ENCODE peak calls at places on chromosomes 1 and 21, in five cellular contexts. D is A549, C is K562, V is HepG2, P is H1. F is an unnamed sample.

GRCh38 chr1:225629483-225629882 is 23.4 kb downstream of the ENAH start:
- DNase-seq in D (no peak), V (no peak), C (no peak), P (no peak), F (no peak)

GRCh38 chr1:21586926-21587601 is 77.8 kb downstream of the ALPL start:
- DNase-seq in C (peak; percentile 81), D (peak; percentile 91), P (no peak), V (peak; percentile 69), F (peak; percentile 83)

GRCh38 chr1:200367841-200368534 is 41.8 kb downstream of the ZNF281 start:
- DNase-seq in V (no peak), P (no peak), D (no peak), C (no peak), F (no peak)

GRCh38 chr1:85229574-85230097 is 28.8 kb upstream of the SYDE2 start:
- DNase-seq in P (no peak), V (peak; percentile 50), C (no peak), D (no peak), F (no peak)

GRCh38 chr1:236128646-236129178 is 13.6 kb upstream of the GPR137B start:
- DNase-seq in C (no peak), V (no peak), P (no peak), D (no peak), F (no peak)

GRCh38 chr1:205137901-205138300 is 16.1 kb upstream of the RBBP5 start:
- DNase-seq in D (no peak), P (no peak), C (no peak), V (no peak), F (no peak)

GRCh38 chr1:112905420-112906154 is 50.4 kb downstream of the SLC16A1 start:
- DNase-seq in V (no peak), P (no peak), C (peak; percentile 19), D (no peak), F (peak; percentile 76)

GRCh38 chr1:11648732-11649158 is 5.5 kb downstream of the FBXO2 start:
- DNase-seq in V (no peak), C (peak; percentile 84), D (no peak), P (no peak), F (no peak)

GRCh38 chr21:32237021-32237420 is 41.8 kb downstream of the MIS18A start:
- DNase-seq in C (no peak), V (no peak), D (no peak), P (no peak), F (no peak)

GRCh38 chr1:43898981-43899380 is 34.6 kb upstream of the ARTN start:
- DNase-seq in P (no peak), V (no peak), C (no peak), D (no peak), F (no peak)

GRCh38 chr1:11804666-11805453 is 904 bp downstream of the MTHFR start:
- DNase-seq in P (no peak), D (no peak), V (no peak), C (peak; percentile 95), F (peak; percentile 31)

GRCh38 chr1:192925609-192926008 is 116.8 kb downstream of the RGS2 start:
- DNase-seq in V (no peak), D (no peak), C (no peak), P (no peak), F (no peak)

GRCh38 chr1:240338837-240339236 is 247.2 kb downstream of the FMN2 start:
- DNase-seq in P (no peak), C (peak; percentile 21), D (no peak), V (no peak), F (no peak)

GRCh38 chr21:46317710-46318463 is 5.8 kb downstream of the C21orf58 start:
- DNase-seq in V (no peak), C (no peak), P (no peak), D (no peak), F (no peak)

GRCh38 chr1:204225841-204226745 is 12.3 kb upstream of the GOLT1A start:
- DNase-seq in D (no peak), P (no peak), C (no peak), V (peak; percentile 32), F (no peak)

GRCh38 chr1:6491480-6491962 is at the start of gene PLEKHG5:
- DNase-seq in C (no peak), V (peak; percentile 59), P (peak; percentile 59), D (no peak), F (peak; percentile 81)

GRCh38 chr1:51558375-51558924 is 39.4 kb upstream of the EPS15 start:
- DNase-seq in C (no peak), D (no peak), P (no peak), V (no peak), F (peak; percentile 42)

GRCh38 chr21:45074818-45075605 is 632 bp downstream of the ADARB1 start:
- DNase-seq in C (peak; percentile 86), V (no peak), P (no peak), D (no peak), F (peak; percentile 38)

GRCh38 chr1:22772054-22772453 is 61.4 kb downstream of the EPHB2 start:
- DNase-seq in C (no peak), D (no peak), V (no peak), P (no peak), F (no peak)

GRCh38 chr1:233477359-233477758 is 136.5 kb upstream of the KCNK1 start:
- DNase-seq in C (no peak), P (no peak), V (no peak), D (no peak), F (no peak)

GRCh38 chr1:40796939-40797667 is 13.5 kb downstream of the KCNQ4 start:
- DNase-seq in C (no peak), V (no peak), P (no peak), D (no peak), F (no peak)

GRCh38 chr1:200107004-200107470 is 79.5 kb downstream of the NR5A2 start:
- DNase-seq in V (no peak), C (no peak), P (no peak), D (no peak), F (no peak)

GRCh38 chr1:213692236-213692831 is 295.4 kb upstream of the PROX1 start:
- DNase-seq in V (no peak), D (no peak), C (no peak), P (no peak), F (no peak)

GRCh38 chr1:244954358-244954757 is 90.0 kb upstream of the HNRNPU start:
- DNase-seq in P (no peak), D (no peak), C (no peak), V (no peak), F (no peak)

GRCh38 chr1:244955661-244956060 is 91.3 kb upstream of the HNRNPU start:
- DNase-seq in P (no peak), D (no peak), V (no peak), C (no peak), F (no peak)

GRCh38 chr1:244952940-244953339 is 88.6 kb upstream of the HNRNPU start:
- DNase-seq in C (no peak), P (no peak), D (peak; percentile 90), V (no peak), F (no peak)

GRCh38 chr1:244952280-244952933 is 88.1 kb upstream of the HNRNPU start:
- DNase-seq in P (no peak), C (no peak), D (no peak), V (no peak), F (no peak)

GRCh38 chr1:244953865-244954264 is 89.5 kb upstream of the HNRNPU start:
- DNase-seq in C (no peak), V (no peak), P (no peak), D (no peak), F (no peak)
- TF ChIP-seq MAX in C (no peak), V (no peak), P (no peak), D (no peak), F (no peak)

GRCh38 chr1:223712184-223712855 is at the start of gene CAPN2:
- DNase-seq in D (peak; percentile 84), V (no peak), P (no peak), C (peak; percentile 88), F (peak; percentile 83)
- H3K4me2 ChIP-seq in D (peak within 1 kb of the TSS; percentile 88), V (peak within 1 kb of the TSS; percentile 84), P (peak within 1 kb of the TSS; percentile 84), C (peak within 1 kb of the TSS; percentile 88), F (peak within 1 kb of the TSS; percentile 94)

DNA sequence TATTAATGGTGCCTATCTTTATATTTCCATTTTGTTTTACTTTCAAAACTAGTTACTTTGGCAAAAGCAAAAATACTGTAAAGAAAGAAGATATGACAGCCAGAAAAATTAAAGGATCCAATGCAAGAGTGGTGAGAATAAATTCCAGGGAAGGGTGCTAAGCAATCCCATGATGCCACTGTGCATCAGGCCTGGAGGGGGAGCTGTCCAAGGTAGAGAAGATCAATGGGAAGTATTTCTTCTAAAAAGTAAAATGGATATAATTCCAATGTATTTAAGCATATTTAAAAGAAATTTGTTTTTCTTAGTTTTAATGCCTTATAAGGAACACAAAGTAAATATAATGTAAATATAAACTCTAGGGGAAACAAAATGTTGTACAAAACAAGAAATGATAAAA is 1382.2 kb upstream of the B3GALT2 start:
- DNase-seq in C (peak; percentile 11), D (no peak), P (no peak), V (no peak), F (no peak)
- TF ChIP-seq JUN in C (no peak), D (no peak), P (no peak), V (no peak), F (no peak)

DNA sequence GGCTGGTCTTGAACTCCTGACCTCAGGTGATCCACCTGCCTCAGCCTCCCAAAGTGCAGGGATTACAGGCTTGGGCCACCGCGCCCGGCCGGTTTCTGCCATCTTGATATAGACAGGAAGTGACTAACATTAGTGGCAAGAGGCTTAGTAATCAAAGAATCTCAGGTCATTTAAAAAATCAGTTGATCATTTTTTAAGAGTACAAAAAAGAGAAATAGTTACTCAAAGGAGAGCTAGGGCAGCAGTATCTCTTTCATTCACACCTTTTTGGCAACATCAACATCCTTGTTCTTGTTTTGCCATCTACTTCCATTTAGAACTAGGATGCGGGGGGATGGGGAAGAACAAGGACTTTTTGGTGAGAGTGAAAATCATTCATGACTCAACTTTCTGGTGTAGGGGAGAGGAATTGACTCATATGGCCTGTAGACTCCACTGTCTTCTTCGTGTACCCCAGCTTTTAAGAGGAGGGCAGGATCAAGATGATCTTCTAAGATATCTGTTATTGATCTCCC is 8.8 kb downstream of the FCRLB start:
- DNase-seq in D (no peak), V (no peak), C (peak; percentile 63), P (no peak), F (peak; percentile 39)
- TF ChIP-seq MAX in D (no peak), V (no peak), C (no peak), P (no peak), F (no peak)

GRCh38 chr1:157404063-157404501 is 148.2 kb downstream of the FCRL5 start:
- DNase-seq in D (no peak), P (no peak), V (no peak), C (peak; percentile 28), F (peak; percentile 23)

GRCh38 chr1:157400766-157401165 is 151.5 kb downstream of the FCRL5 start:
- DNase-seq in P (no peak), C (no peak), D (no peak), V (no peak), F (no peak)

GRCh38 chr1:157403608-157404007 is 148.7 kb downstream of the FCRL5 start:
- DNase-seq in V (no peak), P (no peak), D (no peak), C (no peak), F (no peak)

GRCh38 chr1:157404614-157405013 is 147.7 kb downstream of the FCRL5 start:
- DNase-seq in D (no peak), V (no peak), C (no peak), P (no peak), F (no peak)

DNA sequence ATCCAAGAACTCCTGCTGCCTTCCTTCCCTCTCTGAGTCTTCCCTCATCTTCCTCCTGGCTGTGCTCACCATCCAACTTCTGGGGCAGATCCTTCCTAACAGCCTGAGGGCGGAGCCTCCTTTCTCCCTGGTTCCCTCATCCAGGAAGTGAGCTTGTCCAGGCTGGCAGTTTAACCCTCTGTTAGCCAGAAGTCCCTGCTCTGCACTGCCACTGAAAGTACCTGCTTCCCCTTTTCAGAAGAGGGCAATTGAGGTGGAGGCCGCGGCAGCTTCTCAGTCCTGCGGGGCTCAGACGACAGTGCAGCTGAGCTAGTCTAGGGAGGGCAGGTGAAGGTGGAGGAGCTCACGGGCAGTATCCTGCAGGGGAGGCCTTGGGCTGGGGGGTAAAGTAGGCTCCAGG is 149.1 kb downstream of the FCRL5 start:
- DNase-seq in V (no peak), C (peak; percentile 24), P (peak; percentile 21), D (no peak), F (no peak)
- H3K4me2 ChIP-seq in V (no peak overlapping the region), C (peak overlapping the region; percentile 8), P (no peak overlapping the region), D (no peak overlapping the region), F (peak overlapping the region; percentile 2)

F was measured in endothelial cell of umbilical vein.